ENCODE peak calls at places on chromosomes 16 and 17, in seven cellular contexts. One of them, this sample, is unnamed.

GRCh38 chr17:37813753-37814152 is 68.9 kb upstream of the HNF1B start:
- DNase-seq in stomach: no peak
- DNase-seq in GM10248: no peak
- DNase-seq in lower lobe of right lung: no peak
- DNase-seq in keratinocyte: no peak
- DNase-seq in Peyer's patch: no peak
- DNase-seq in glutamatergic neuron: no peak
- DNase-seq in this sample: no peak

GRCh38 chr17:37546242-37546641 is 56.6 kb downstream of the DUSP14 start:
- DNase-seq in stomach: no peak
- DNase-seq in GM10248: no peak
- DNase-seq in lower lobe of right lung: no peak
- DNase-seq in keratinocyte: no peak
- DNase-seq in Peyer's patch: no peak
- DNase-seq in glutamatergic neuron: no peak
- DNase-seq in this sample: no peak

GRCh38 chr16:85103096-85104079 is 8.9 kb downstream of the CIBAR2 start:
- DNase-seq in stomach: no peak
- DNase-seq in GM10248: no peak
- DNase-seq in lower lobe of right lung: no peak
- DNase-seq in keratinocyte: no peak
- DNase-seq in Peyer's patch: no peak
- DNase-seq in glutamatergic neuron: no peak
- DNase-seq in this sample: no peak

GRCh38 chr16:71442041-71442440 is at the start of gene TLE7:
- DNase-seq in stomach: no peak
- DNase-seq in GM10248: no peak
- DNase-seq in lower lobe of right lung: no peak
- DNase-seq in keratinocyte: no peak
- DNase-seq in Peyer's patch: no peak
- DNase-seq in glutamatergic neuron: no peak
- DNase-seq in this sample: no peak

GRCh38 chr16:79047337-79047736 is 553.2 kb downstream of the MAF start:
- DNase-seq in stomach: no peak
- DNase-seq in GM10248: no peak
- DNase-seq in lower lobe of right lung: no peak
- DNase-seq in keratinocyte: no peak
- DNase-seq in Peyer's patch: no peak
- DNase-seq in glutamatergic neuron: no peak
- DNase-seq in this sample: no peak

GRCh38 chr16:68790130-68790761 is 53.1 kb upstream of the TANGO6 start:
- DNase-seq in stomach: peak
- DNase-seq in GM10248: no peak
- DNase-seq in lower lobe of right lung: no peak
- DNase-seq in keratinocyte: no peak
- DNase-seq in Peyer's patch: no peak
- DNase-seq in glutamatergic neuron: no peak
- DNase-seq in this sample: no peak

GRCh38 chr17:32496348-32497078 is 9.7 kb downstream of the CDK5R1 start:
- DNase-seq in stomach: no peak
- DNase-seq in GM10248: no peak
- DNase-seq in lower lobe of right lung: no peak
- DNase-seq in keratinocyte: peak
- DNase-seq in Peyer's patch: peak
- DNase-seq in glutamatergic neuron: no peak
- DNase-seq in this sample: peak

GRCh38 chr16:63890072-63890471 is 1231.8 kb downstream of the CDH11 start:
- DNase-seq in stomach: no peak
- DNase-seq in GM10248: no peak
- DNase-seq in lower lobe of right lung: no peak
- DNase-seq in keratinocyte: no peak
- DNase-seq in Peyer's patch: no peak
- DNase-seq in glutamatergic neuron: no peak
- DNase-seq in this sample: no peak

GRCh38 chr17:82084373-82085030 is 13.5 kb downstream of the FASN start:
- DNase-seq in stomach: no peak
- DNase-seq in GM10248: no peak
- DNase-seq in lower lobe of right lung: no peak
- DNase-seq in keratinocyte: no peak
- DNase-seq in Peyer's patch: no peak
- DNase-seq in glutamatergic neuron: no peak
- DNase-seq in this sample: no peak

GRCh38 chr17:17757391-17757791 is 76.1 kb downstream of the RAI1 start:
- DNase-seq in stomach: no peak
- DNase-seq in GM10248: no peak
- DNase-seq in lower lobe of right lung: no peak
- DNase-seq in keratinocyte: no peak
- DNase-seq in Peyer's patch: no peak
- DNase-seq in glutamatergic neuron: no peak
- DNase-seq in this sample: no peak

GRCh38 chr16:57755726-57756423 is 20.3 kb downstream of the KATNB1 start:
- DNase-seq in stomach: no peak
- DNase-seq in GM10248: no peak
- DNase-seq in lower lobe of right lung: peak
- DNase-seq in keratinocyte: no peak
- DNase-seq in Peyer's patch: no peak
- DNase-seq in glutamatergic neuron: no peak
- DNase-seq in this sample: peak

GRCh38 chr16:57754354-57755060 is 18.9 kb downstream of the KATNB1 start:
- DNase-seq in stomach: no peak
- DNase-seq in GM10248: no peak
- DNase-seq in lower lobe of right lung: peak
- DNase-seq in keratinocyte: no peak
- DNase-seq in Peyer's patch: no peak
- DNase-seq in glutamatergic neuron: no peak
- DNase-seq in this sample: peak

GRCh38 chr16:57753448-57754353 is 18.1 kb downstream of the KATNB1 start:
- DNase-seq in stomach: no peak
- DNase-seq in GM10248: no peak
- DNase-seq in lower lobe of right lung: peak
- DNase-seq in keratinocyte: no peak
- DNase-seq in Peyer's patch: no peak
- DNase-seq in glutamatergic neuron: no peak
- DNase-seq in this sample: peak

GRCh38 chr16:57756424-57757325 is 21.1 kb downstream of the KATNB1 start:
- DNase-seq in stomach: no peak
- DNase-seq in GM10248: no peak
- DNase-seq in lower lobe of right lung: peak
- DNase-seq in keratinocyte: no peak
- DNase-seq in Peyer's patch: no peak
- DNase-seq in glutamatergic neuron: no peak
- DNase-seq in this sample: peak

DNA sequence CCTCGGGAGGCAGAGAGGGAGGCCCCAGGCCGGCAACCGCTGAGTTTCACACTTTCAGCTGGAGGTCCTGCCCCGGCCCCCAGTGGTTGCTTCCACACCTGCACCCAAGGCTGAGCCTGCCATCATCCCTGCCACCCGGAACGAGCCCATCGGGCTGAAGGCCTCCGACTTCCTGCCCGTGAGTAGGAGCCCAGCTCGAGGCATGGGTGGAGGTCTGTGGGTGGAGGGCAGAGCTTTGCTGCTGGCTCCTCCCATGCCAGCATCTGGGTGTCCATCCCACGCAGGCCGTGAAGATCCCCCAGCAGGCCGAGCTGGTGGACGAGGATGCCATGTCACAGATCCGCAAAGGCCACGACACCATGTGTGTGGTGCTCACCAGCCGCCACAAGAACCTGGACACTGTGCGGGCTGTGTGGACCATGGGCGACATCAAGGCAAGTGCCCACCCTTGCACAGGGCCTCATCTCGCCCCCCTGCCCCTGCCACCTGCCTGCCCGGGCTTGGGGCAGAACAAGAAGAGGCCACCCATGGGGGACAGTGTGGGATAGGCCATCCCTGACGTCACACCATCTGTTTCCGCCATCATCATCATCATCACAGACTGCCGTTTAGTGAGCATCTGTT is 19.6 kb downstream of the KATNB1 start:
- DNase-seq in stomach: no peak
- DNase-seq in GM10248: no peak
- DNase-seq in lower lobe of right lung: peak
- DNase-seq in keratinocyte: no peak
- DNase-seq in Peyer's patch: no peak
- DNase-seq in glutamatergic neuron: no peak
- DNase-seq in this sample: peak
- TF ChIP-seq CTCF in stomach: no peak
- TF ChIP-seq CTCF in GM10248: no peak
- TF ChIP-seq CTCF in lower lobe of right lung: no peak
- TF ChIP-seq CTCF in keratinocyte: no peak
- TF ChIP-seq CTCF in Peyer's patch: no peak
- TF ChIP-seq CTCF in glutamatergic neuron: peak
- TF ChIP-seq CTCF in this sample: no peak

GRCh38 chr16:7340938-7341337 is 8.3 kb downstream of the RBFOX1 start:
- DNase-seq in stomach: no peak
- DNase-seq in GM10248: no peak
- DNase-seq in lower lobe of right lung: no peak
- DNase-seq in keratinocyte: no peak
- DNase-seq in Peyer's patch: no peak
- DNase-seq in glutamatergic neuron: no peak
- DNase-seq in this sample: no peak

GRCh38 chr16:7343271-7343670 is 10.6 kb downstream of the RBFOX1 start:
- DNase-seq in stomach: no peak
- DNase-seq in GM10248: no peak
- DNase-seq in lower lobe of right lung: no peak
- DNase-seq in keratinocyte: no peak
- DNase-seq in Peyer's patch: no peak
- DNase-seq in glutamatergic neuron: no peak
- DNase-seq in this sample: no peak

GRCh38 chr16:7338826-7339225 is 6.2 kb downstream of the RBFOX1 start:
- DNase-seq in stomach: no peak
- DNase-seq in GM10248: no peak
- DNase-seq in lower lobe of right lung: no peak
- DNase-seq in keratinocyte: no peak
- DNase-seq in Peyer's patch: no peak
- DNase-seq in glutamatergic neuron: no peak
- DNase-seq in this sample: no peak

GRCh38 chr16:7342598-7342997 is 10.0 kb downstream of the RBFOX1 start:
- DNase-seq in stomach: no peak
- DNase-seq in GM10248: no peak
- DNase-seq in lower lobe of right lung: no peak
- DNase-seq in keratinocyte: no peak
- DNase-seq in Peyer's patch: no peak
- DNase-seq in glutamatergic neuron: no peak
- DNase-seq in this sample: no peak

GRCh38 chr16:7339700-7340099 is 7.1 kb downstream of the RBFOX1 start:
- DNase-seq in stomach: no peak
- DNase-seq in GM10248: no peak
- DNase-seq in lower lobe of right lung: no peak
- DNase-seq in keratinocyte: no peak
- DNase-seq in Peyer's patch: no peak
- DNase-seq in glutamatergic neuron: no peak
- DNase-seq in this sample: no peak
- TF ChIP-seq CTCF in stomach: no peak
- TF ChIP-seq CTCF in GM10248: no peak
- TF ChIP-seq CTCF in lower lobe of right lung: no peak
- TF ChIP-seq CTCF in keratinocyte: no peak
- TF ChIP-seq CTCF in Peyer's patch: no peak
- TF ChIP-seq CTCF in glutamatergic neuron: no peak
- TF ChIP-seq CTCF in this sample: no peak

DNA sequence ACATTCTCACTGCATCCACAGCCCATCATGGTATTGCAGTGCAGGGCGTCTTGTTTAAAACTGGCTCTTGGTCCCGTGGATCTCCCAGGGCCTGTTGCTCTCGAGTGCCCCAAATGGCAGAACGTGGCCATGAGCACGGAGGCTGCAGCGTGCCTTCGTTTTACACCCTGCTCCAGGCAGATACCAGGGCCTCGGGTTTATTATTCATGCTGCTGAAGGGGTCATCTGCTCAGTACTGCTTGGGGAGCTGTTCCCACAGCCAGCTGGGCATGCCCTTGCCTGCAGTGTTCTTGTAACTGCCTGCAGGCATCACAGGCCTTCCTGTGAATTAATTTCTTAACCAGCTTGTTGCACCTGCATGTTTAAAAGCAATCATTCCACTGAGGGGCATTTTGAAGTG is 129.7 kb upstream of the CHMP6 start:
- DNase-seq in stomach: no peak
- DNase-seq in GM10248: no peak
- DNase-seq in lower lobe of right lung: peak
- DNase-seq in keratinocyte: peak
- DNase-seq in Peyer's patch: peak
- DNase-seq in glutamatergic neuron: peak
- DNase-seq in this sample: peak
- TF ChIP-seq CTCF in stomach: peak
- TF ChIP-seq CTCF in GM10248: no peak
- TF ChIP-seq CTCF in lower lobe of right lung: peak
- TF ChIP-seq CTCF in keratinocyte: peak
- TF ChIP-seq CTCF in Peyer's patch: no peak
- TF ChIP-seq CTCF in glutamatergic neuron: no peak
- TF ChIP-seq CTCF in this sample: peak

DNA sequence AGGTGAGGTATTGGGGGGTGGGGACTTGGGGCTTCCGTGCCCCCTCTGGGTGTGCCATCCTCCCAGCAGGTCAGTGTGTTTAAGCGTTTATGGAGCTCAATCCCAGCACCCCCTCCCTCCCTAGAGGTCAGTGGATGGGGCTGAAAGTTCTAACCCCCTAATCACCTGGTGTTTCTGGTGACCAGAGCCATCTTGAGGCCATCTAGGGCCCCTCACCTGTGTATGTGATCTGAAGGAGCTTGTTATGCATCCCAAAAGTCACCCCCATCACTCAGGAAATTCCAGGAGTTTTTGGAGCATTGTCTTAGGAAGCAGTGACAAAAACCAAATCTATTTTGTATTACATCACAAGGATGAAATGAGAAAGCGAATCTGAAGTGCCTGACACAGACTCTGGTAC is 67.8 kb upstream of the NOL11 start:
- DNase-seq in stomach: no peak
- DNase-seq in GM10248: no peak
- DNase-seq in lower lobe of right lung: no peak
- DNase-seq in keratinocyte: no peak
- DNase-seq in Peyer's patch: no peak
- DNase-seq in glutamatergic neuron: no peak
- DNase-seq in this sample: no peak
- TF ChIP-seq CTCF in stomach: no peak
- TF ChIP-seq CTCF in GM10248: no peak
- TF ChIP-seq CTCF in lower lobe of right lung: no peak
- TF ChIP-seq CTCF in keratinocyte: no peak
- TF ChIP-seq CTCF in Peyer's patch: no peak
- TF ChIP-seq CTCF in glutamatergic neuron: no peak
- TF ChIP-seq CTCF in this sample: no peak

DNA sequence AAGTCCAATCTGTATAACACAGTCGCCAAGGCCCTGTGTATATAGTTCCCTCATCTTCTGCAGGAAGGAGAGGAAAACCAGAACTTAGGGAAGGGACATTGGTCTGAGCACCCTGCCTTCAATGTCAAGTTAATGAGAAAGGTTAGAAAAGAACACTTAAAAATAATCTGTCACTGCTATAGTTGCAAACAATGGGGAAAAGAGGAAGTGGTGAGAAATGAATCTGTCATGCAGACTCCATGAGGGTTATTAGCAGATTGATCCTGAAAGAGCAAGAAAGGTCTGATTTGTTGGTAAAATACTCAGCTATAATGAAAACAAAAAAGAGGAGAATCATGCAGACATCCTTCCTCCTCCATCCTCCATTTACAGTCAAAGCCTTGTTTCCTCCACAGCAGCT is 56.2 kb upstream of the XYLT1 start:
- DNase-seq in stomach: no peak
- DNase-seq in GM10248: peak
- DNase-seq in lower lobe of right lung: no peak
- DNase-seq in keratinocyte: no peak
- DNase-seq in Peyer's patch: no peak
- DNase-seq in glutamatergic neuron: no peak
- DNase-seq in this sample: no peak
- TF ChIP-seq CTCF in stomach: no peak
- TF ChIP-seq CTCF in GM10248: no peak
- TF ChIP-seq CTCF in lower lobe of right lung: no peak
- TF ChIP-seq CTCF in keratinocyte: no peak
- TF ChIP-seq CTCF in Peyer's patch: no peak
- TF ChIP-seq CTCF in glutamatergic neuron: no peak
- TF ChIP-seq CTCF in this sample: no peak

GRCh38 chr17:77106874-77107358 is 33.9 kb upstream of the SEC14L1 start:
- DNase-seq in stomach: no peak
- DNase-seq in GM10248: peak
- DNase-seq in lower lobe of right lung: no peak
- DNase-seq in keratinocyte: no peak
- DNase-seq in Peyer's patch: no peak
- DNase-seq in glutamatergic neuron: no peak
- DNase-seq in this sample: no peak
- TF ChIP-seq CTCF in stomach: no peak
- TF ChIP-seq CTCF in GM10248: no peak
- TF ChIP-seq CTCF in lower lobe of right lung: no peak
- TF ChIP-seq CTCF in keratinocyte: no peak
- TF ChIP-seq CTCF in Peyer's patch: no peak
- TF ChIP-seq CTCF in glutamatergic neuron: peak
- TF ChIP-seq CTCF in this sample: no peak